ENCODE peak calls at places on chromosomes 7 and 10, in four cellular contexts. R is cardiac fibroblast; Y is naive thymus-derived CD8-positive, alpha-beta T cell; T is keratinocyte. X is an unnamed sample.

GRCh38 chr7:157129907-157130460 is 8.7 kb upstream of the UBE3C start:
- DNase-seq in Y (no peak), R (no peak), T (no peak), X (no peak)

GRCh38 chr7:158572000-158572828 is 15.4 kb downstream of the PTPRN2 start:
- DNase-seq in R (peak), T (no peak), Y (no peak), X (no peak)

GRCh38 chr7:102840404-102840803 is 72.4 kb upstream of the LRRC17 start:
- DNase-seq in T (no peak), Y (no peak), R (no peak), X (no peak)

GRCh38 chr7:134730359-134730758 is 49.1 kb upstream of the CALD1 start:
- DNase-seq in Y (no peak), T (no peak), R (no peak), X (no peak)

GRCh38 chr10:8306685-8307364 is 252.3 kb downstream of the GATA3 start:
- DNase-seq in T (peak), R (peak), Y (no peak), X (no peak)

GRCh38 chr10:89207801-89208551 is 859 bp upstream of the CH25H start:
- DNase-seq in R (peak), T (no peak), Y (no peak), X (no peak)

GRCh38 chr10:22648547-22648961 is 65.8 kb downstream of the PIP4K2A start:
- DNase-seq in Y (no peak), R (peak), T (peak), X (no peak)

GRCh38 chr7:22156205-22156604 is 200.7 kb downstream of the RAPGEF5 start:
- DNase-seq in R (peak), Y (no peak), T (peak), X (peak)

GRCh38 chr7:43590862-43591550 is 8.1 kb downstream of the STK17A start:
- DNase-seq in R (no peak), Y (no peak), T (no peak), X (no peak)